ENCODE peak calls at places on chromosome 6, in six cellular contexts. One of them, this sample, is unnamed.

GRCh38 chr6:33092385-33092784 is 16.6 kb downstream of the HLA-DPB1 start:
- DNase-seq in PC-9: no peak
- DNase-seq in mucosa of descending colon: no peak
- DNase-seq in endothelial cell: no peak
- DNase-seq in OCI-LY7: no peak
- DNase-seq in ovary: no peak
- DNase-seq in this sample: no peak

GRCh38 chr6:56902551-56903464 is 52.1 kb upstream of the BEND6 start:
- DNase-seq in endothelial cell: no peak
- DNase-seq in mucosa of descending colon: no peak
- DNase-seq in OCI-LY7: peak
- DNase-seq in PC-9: no peak
- DNase-seq in ovary: peak
- DNase-seq in this sample: peak

GRCh38 chr6:169998457-169998856 is 247.0 kb downstream of the ERMARD start:
- DNase-seq in ovary: no peak
- DNase-seq in OCI-LY7: no peak
- DNase-seq in PC-9: no peak
- DNase-seq in mucosa of descending colon: peak
- DNase-seq in endothelial cell: no peak
- DNase-seq in this sample: no peak

GRCh38 chr6:88869263-88870023 is 94.0 kb downstream of the RNGTT start:
- DNase-seq in endothelial cell: no peak
- DNase-seq in OCI-LY7: no peak
- DNase-seq in ovary: no peak
- DNase-seq in mucosa of descending colon: no peak
- DNase-seq in PC-9: no peak
- DNase-seq in this sample: no peak

GRCh38 chr6:137968901-137969300 is 101.8 kb downstream of the TNFAIP3 start:
- DNase-seq in OCI-LY7: no peak
- DNase-seq in mucosa of descending colon: no peak
- DNase-seq in ovary: no peak
- DNase-seq in endothelial cell: no peak
- DNase-seq in PC-9: no peak
- DNase-seq in this sample: peak

GRCh38 chr6:166197361-166197760 is 29.7 kb upstream of the TBXT start:
- DNase-seq in OCI-LY7: no peak
- DNase-seq in PC-9: no peak
- DNase-seq in mucosa of descending colon: no peak
- DNase-seq in ovary: no peak
- DNase-seq in endothelial cell: no peak
- DNase-seq in this sample: no peak

GRCh38 chr6:5121479-5121878 is 36.3 kb downstream of the PPP1R3G start:
- DNase-seq in OCI-LY7: no peak
- DNase-seq in PC-9: no peak
- DNase-seq in endothelial cell: no peak
- DNase-seq in mucosa of descending colon: no peak
- DNase-seq in ovary: no peak
- DNase-seq in this sample: no peak

GRCh38 chr6:143150291-143150690 is 89.6 kb downstream of the AIG1 start:
- DNase-seq in OCI-LY7: no peak
- DNase-seq in mucosa of descending colon: no peak
- DNase-seq in ovary: no peak
- DNase-seq in endothelial cell: no peak
- DNase-seq in PC-9: no peak
- DNase-seq in this sample: no peak

GRCh38 chr6:44428682-44429081 is 41.2 kb downstream of the CDC5L start:
- DNase-seq in endothelial cell: no peak
- DNase-seq in ovary: no peak
- DNase-seq in PC-9: no peak
- DNase-seq in OCI-LY7: no peak
- DNase-seq in mucosa of descending colon: no peak
- DNase-seq in this sample: no peak

GRCh38 chr6:130967502-130968469 is 95.3 kb downstream of the EPB41L2 start:
- DNase-seq in PC-9: no peak
- DNase-seq in OCI-LY7: no peak
- DNase-seq in ovary: no peak
- DNase-seq in mucosa of descending colon: no peak
- DNase-seq in endothelial cell: no peak
- DNase-seq in this sample: no peak

GRCh38 chr6:22883061-22883717 is 313.8 kb downstream of the HDGFL1 start:
- DNase-seq in ovary: no peak
- DNase-seq in OCI-LY7: no peak
- DNase-seq in PC-9: no peak
- DNase-seq in mucosa of descending colon: no peak
- DNase-seq in endothelial cell: no peak
- DNase-seq in this sample: no peak

GRCh38 chr6:42562788-42563187 is 1.0 kb upstream of the UBR2 start:
- DNase-seq in OCI-LY7: no peak
- DNase-seq in PC-9: no peak
- DNase-seq in ovary: no peak
- DNase-seq in endothelial cell: no peak
- DNase-seq in mucosa of descending colon: no peak
- DNase-seq in this sample: no peak

GRCh38 chr6:149806127-149806526 is 56.6 kb downstream of the PCMT1 start:
- DNase-seq in mucosa of descending colon: no peak
- DNase-seq in OCI-LY7: peak
- DNase-seq in ovary: no peak
- DNase-seq in endothelial cell: no peak
- DNase-seq in PC-9: no peak
- DNase-seq in this sample: no peak

GRCh38 chr6:1240766-1241165 is 71.1 kb upstream of the FOXQ1 start:
- DNase-seq in PC-9: peak
- DNase-seq in OCI-LY7: no peak
- DNase-seq in mucosa of descending colon: no peak
- DNase-seq in endothelial cell: no peak
- DNase-seq in ovary: no peak
- DNase-seq in this sample: no peak

GRCh38 chr6:106702451-106703110 is 73.2 kb downstream of the QRSL1 start:
- DNase-seq in OCI-LY7: peak
- DNase-seq in mucosa of descending colon: no peak
- DNase-seq in ovary: no peak
- DNase-seq in PC-9: no peak
- DNase-seq in endothelial cell: no peak
- DNase-seq in this sample: peak

GRCh38 chr6:104256547-104257144 is 603.1 kb downstream of the HACE1 start:
- DNase-seq in ovary: no peak
- DNase-seq in endothelial cell: no peak
- DNase-seq in mucosa of descending colon: no peak
- DNase-seq in PC-9: no peak
- DNase-seq in OCI-LY7: no peak
- DNase-seq in this sample: no peak

GRCh38 chr6:118663993-118664985 is 12.9 kb upstream of the CEP85L start:
- DNase-seq in mucosa of descending colon: no peak
- DNase-seq in endothelial cell: no peak
- DNase-seq in OCI-LY7: no peak
- DNase-seq in PC-9: no peak
- DNase-seq in ovary: no peak
- DNase-seq in this sample: peak

GRCh38 chr6:25486580-25486979 is 165.4 kb upstream of the SCGN start:
- DNase-seq in endothelial cell: no peak
- DNase-seq in ovary: no peak
- DNase-seq in OCI-LY7: no peak
- DNase-seq in mucosa of descending colon: no peak
- DNase-seq in PC-9: no peak
- DNase-seq in this sample: no peak

GRCh38 chr6:36997811-36998722 is 7.4 kb upstream of the FGD2 start:
- DNase-seq in endothelial cell: no peak
- DNase-seq in OCI-LY7: no peak
- DNase-seq in mucosa of descending colon: no peak
- DNase-seq in PC-9: peak
- DNase-seq in ovary: peak
- DNase-seq in this sample: no peak

GRCh38 chr6:34484899-34485298 is 19.0 kb downstream of the PACSIN1 start:
- DNase-seq in OCI-LY7: peak
- DNase-seq in mucosa of descending colon: no peak
- DNase-seq in endothelial cell: no peak
- DNase-seq in ovary: no peak
- DNase-seq in PC-9: peak
- DNase-seq in this sample: peak

GRCh38 chr6:39313526-39314272 is 520 bp downstream of the KCNK17 start:
- DNase-seq in OCI-LY7: no peak
- DNase-seq in mucosa of descending colon: no peak
- DNase-seq in endothelial cell: peak
- DNase-seq in PC-9: no peak
- DNase-seq in ovary: no peak
- DNase-seq in this sample: no peak

GRCh38 chr6:19830171-19830570 is 7.0 kb upstream of the ID4 start:
- DNase-seq in OCI-LY7: no peak
- DNase-seq in mucosa of descending colon: no peak
- DNase-seq in endothelial cell: no peak
- DNase-seq in PC-9: no peak
- DNase-seq in ovary: no peak
- DNase-seq in this sample: no peak

GRCh38 chr6:10528170-10528981 is 7.2 kb downstream of the GCNT2 start:
- DNase-seq in ovary: no peak
- DNase-seq in mucosa of descending colon: no peak
- DNase-seq in PC-9: peak
- DNase-seq in endothelial cell: no peak
- DNase-seq in OCI-LY7: peak
- DNase-seq in this sample: peak

GRCh38 chr6:8905647-8906231 is 470.4 kb upstream of the SLC35B3 start:
- DNase-seq in ovary: no peak
- DNase-seq in mucosa of descending colon: no peak
- DNase-seq in endothelial cell: no peak
- DNase-seq in OCI-LY7: no peak
- DNase-seq in PC-9: peak
- DNase-seq in this sample: no peak

GRCh38 chr6:14117158-14118090 is at the start of gene CD83:
- DNase-seq in OCI-LY7: peak
- DNase-seq in ovary: peak
- DNase-seq in mucosa of descending colon: peak
- DNase-seq in PC-9: peak
- DNase-seq in endothelial cell: peak
- DNase-seq in this sample: peak
- TF ChIP-seq CTCF in OCI-LY7: peak
- TF ChIP-seq CTCF in ovary: no peak
- TF ChIP-seq CTCF in mucosa of descending colon: no peak
- TF ChIP-seq CTCF in PC-9: no peak
- TF ChIP-seq CTCF in endothelial cell: no peak
- TF ChIP-seq CTCF in this sample: peak

GRCh38 chr6:15642276-15642675 is 20.6 kb downstream of the DTNBP1 start:
- DNase-seq in endothelial cell: no peak
- DNase-seq in PC-9: no peak
- DNase-seq in OCI-LY7: peak
- DNase-seq in ovary: no peak
- DNase-seq in mucosa of descending colon: no peak
- DNase-seq in this sample: no peak
- TF ChIP-seq CTCF in endothelial cell: peak
- TF ChIP-seq CTCF in PC-9: peak
- TF ChIP-seq CTCF in OCI-LY7: peak
- TF ChIP-seq CTCF in ovary: no peak
- TF ChIP-seq CTCF in mucosa of descending colon: no peak
- TF ChIP-seq CTCF in this sample: peak

GRCh38 chr6:161153725-161154124 is 120.1 kb downstream of the AGPAT4 start:
- DNase-seq in ovary: no peak
- DNase-seq in mucosa of descending colon: no peak
- DNase-seq in PC-9: no peak
- DNase-seq in OCI-LY7: no peak
- DNase-seq in endothelial cell: no peak
- DNase-seq in this sample: no peak

GRCh38 chr6:161151660-161152526 is 122.0 kb downstream of the AGPAT4 start:
- DNase-seq in PC-9: no peak
- DNase-seq in OCI-LY7: no peak
- DNase-seq in ovary: no peak
- DNase-seq in mucosa of descending colon: no peak
- DNase-seq in endothelial cell: no peak
- DNase-seq in this sample: no peak

GRCh38 chr6:161152527-161152862 is 121.4 kb downstream of the AGPAT4 start:
- DNase-seq in ovary: no peak
- DNase-seq in mucosa of descending colon: no peak
- DNase-seq in PC-9: no peak
- DNase-seq in OCI-LY7: no peak
- DNase-seq in endothelial cell: no peak
- DNase-seq in this sample: no peak

GRCh38 chr6:161154796-161155335 is 119.0 kb downstream of the AGPAT4 start:
- DNase-seq in endothelial cell: no peak
- DNase-seq in ovary: no peak
- DNase-seq in OCI-LY7: no peak
- DNase-seq in PC-9: no peak
- DNase-seq in mucosa of descending colon: no peak
- DNase-seq in this sample: no peak

DNA sequence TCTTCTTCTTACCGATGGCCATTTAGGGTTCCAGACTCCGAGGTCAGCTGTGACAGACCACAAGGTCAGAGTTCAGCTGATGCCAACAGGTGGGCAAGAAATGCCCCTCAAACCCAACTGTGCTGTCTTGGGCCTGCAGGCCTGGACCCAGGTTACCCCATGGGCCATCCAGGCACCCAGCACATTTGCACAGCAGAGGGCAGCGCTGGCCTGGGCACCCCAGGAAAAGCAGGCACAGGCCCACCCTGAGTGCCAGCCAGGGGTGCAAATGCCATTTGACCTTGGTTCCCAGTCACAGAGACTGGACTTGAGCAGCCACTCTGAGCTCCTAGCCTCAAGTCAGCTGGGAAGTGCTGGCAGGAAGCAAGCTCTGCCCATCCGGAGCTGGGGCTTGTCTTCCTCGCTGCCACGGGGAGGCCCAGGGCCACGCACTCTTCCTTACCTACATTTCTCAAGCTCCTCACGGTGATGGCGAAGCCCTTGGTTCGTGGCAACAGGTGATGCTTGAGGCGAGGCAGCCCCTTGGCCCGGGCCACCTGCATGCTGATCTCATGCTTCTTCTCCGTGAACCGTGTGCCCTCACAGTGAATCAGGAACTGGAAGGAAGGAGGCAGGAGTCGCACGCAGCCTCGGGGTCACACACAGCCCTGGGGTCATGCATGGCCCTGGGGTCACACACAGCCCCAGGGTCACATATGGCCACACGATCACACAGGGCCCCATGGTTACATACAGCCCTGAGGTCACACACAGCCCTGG is 120.8 kb downstream of the AGPAT4 start:
- DNase-seq in ovary: no peak
- DNase-seq in endothelial cell: no peak
- DNase-seq in mucosa of descending colon: no peak
- DNase-seq in OCI-LY7: peak
- DNase-seq in PC-9: no peak
- DNase-seq in this sample: peak
- TF ChIP-seq CTCF in ovary: no peak
- TF ChIP-seq CTCF in endothelial cell: no peak
- TF ChIP-seq CTCF in mucosa of descending colon: no peak
- TF ChIP-seq CTCF in OCI-LY7: peak
- TF ChIP-seq CTCF in PC-9: no peak
- TF ChIP-seq CTCF in this sample: no peak

DNA sequence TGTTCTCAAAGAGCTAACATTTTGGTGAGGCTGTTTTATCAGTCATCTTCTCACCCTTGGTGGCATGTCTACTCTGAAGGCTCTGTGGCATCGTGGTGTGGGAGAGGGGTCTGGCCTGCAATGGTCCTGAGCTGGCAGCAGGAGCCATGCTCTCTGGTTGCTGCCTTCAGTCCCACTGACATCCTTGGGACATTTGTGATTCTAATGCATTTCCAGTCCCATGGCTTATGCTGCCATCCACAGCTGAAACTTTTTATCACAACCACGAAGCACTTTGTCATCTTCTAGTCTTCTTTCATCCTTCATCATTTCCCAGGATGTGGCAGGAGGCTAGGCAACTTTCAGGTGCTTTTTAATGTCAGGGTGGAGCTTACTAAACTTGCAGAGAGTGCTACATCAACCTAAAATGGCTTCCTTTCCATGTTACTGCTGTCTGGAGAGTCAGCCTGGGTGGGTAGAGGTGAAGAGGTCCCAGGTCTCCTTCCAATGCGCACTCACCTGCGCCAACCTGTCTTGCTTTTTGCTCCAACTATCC is 77.1 kb downstream of the GPR63 start:
- DNase-seq in ovary: no peak
- DNase-seq in mucosa of descending colon: no peak
- DNase-seq in endothelial cell: no peak
- DNase-seq in OCI-LY7: peak
- DNase-seq in PC-9: no peak
- DNase-seq in this sample: no peak
- TF ChIP-seq CTCF in ovary: no peak
- TF ChIP-seq CTCF in mucosa of descending colon: no peak
- TF ChIP-seq CTCF in endothelial cell: no peak
- TF ChIP-seq CTCF in OCI-LY7: peak
- TF ChIP-seq CTCF in PC-9: no peak
- TF ChIP-seq CTCF in this sample: peak